ENCODE peak calls at places on chromosome 5, in six cellular contexts. F is stimulated activated CD8-positive, alpha-beta memory T cell treated with anti-CD3 and anti-CD28 coated beads, Interleukin-4, amount 100 ng/mL, for 48 hours; T is SK-MEL-5; M is cardiac fibroblast; B is HFFc6; U is ureter. O is an unnamed sample.

GRCh38 chr5:139638736-139639618 is 9.2 kb upstream of the CXXC5 start:
- DNase-seq in F (peak; percentile 23), T (no peak), M (no peak), B (no peak), U (no peak), O (no peak)

GRCh38 chr5:112253478-112254250 is 165.4 kb downstream of the EPB41L4A start:
- DNase-seq in F (no peak), T (no peak), M (peak; percentile 91), B (no peak), U (no peak), O (peak; percentile 4)

GRCh38 chr5:59596586-59597348 is 296.8 kb downstream of the PDE4D start:
- DNase-seq in F (no peak), T (no peak), M (peak; percentile 48), B (peak; percentile 25), U (no peak), O (no peak)

GRCh38 chr5:93428868-93429267 is 152.2 kb downstream of the NR2F1-AS1 start:
- DNase-seq in F (no peak), T (no peak), M (no peak), B (peak; percentile 82), U (no peak), O (no peak)

GRCh38 chr5:91232523-91232922 is 150.6 kb downstream of the ARRDC3 start:
- DNase-seq in F (no peak), T (no peak), M (no peak), B (no peak), U (no peak), O (no peak)

GRCh38 chr5:107887181-107887580 is 216.4 kb upstream of the EFNA5 start:
- DNase-seq in F (no peak), T (no peak), M (no peak), B (no peak), U (no peak), O (no peak)

GRCh38 chr5:21844960-21845359 is 1008.2 kb downstream of the CDH12 start:
- DNase-seq in F (no peak), T (no peak), M (no peak), B (no peak), U (no peak), O (no peak)

GRCh38 chr5:109905906-109906305 is 216.2 kb downstream of the MAN2A1 start:
- DNase-seq in F (no peak), T (no peak), M (no peak), B (no peak), U (no peak), O (no peak)

GRCh38 chr5:102792705-102793104 is 37.6 kb downstream of the PAM start:
- DNase-seq in F (no peak), T (peak; percentile 61), M (peak; percentile 19), B (peak; percentile 39), U (no peak), O (peak; percentile 20)

GRCh38 chr5:72363146-72363802 is 43.1 kb downstream of the PTCD2 start:
- DNase-seq in F (no peak), T (no peak), M (peak; percentile 76), B (peak; percentile 71), U (no peak), O (peak; percentile 62)

GRCh38 chr5:130050585-130050984 is 146.3 kb downstream of the CHSY3 start:
- DNase-seq in F (no peak), T (no peak), M (no peak), B (no peak), U (no peak), O (no peak)